ENCODE peak calls at places on chromosomes 4 and X, in eight cellular contexts. Q is glomerular endothelial cell; W is NCI-H2029 treated with DMSO at 0.1 percent for 48 hours; S is RPMI8226; V is activated CD4-positive, alpha-beta T cell treated with anti-CD3 and anti-CD28 coated beads, Interleukin-2, amount 10 ng/mL, durations not matched to agents 7 days and 5 days; I is germinal center; G is astrocyte of the cerebellum; N is stimulated activated CD4-positive, alpha-beta T cell treated with anti-CD3 and anti-CD28 coated beads, Interleukin-4, amount 100 ng/mL, for 24 hours. L is an unnamed sample.
A peak's percentile ranks its signal among the peaks of the same experiment; 100 is the strongest.

GRCh38 chr4:110424144-110424543 is 51.8 kb upstream of the ENPEP start:
- DNase-seq in Q (no peak), W (no peak), V (no peak), S (no peak), I (no peak), N (no peak), G (no peak), L (no peak)

GRCh38 chr4:52241916-52242315 is 190.8 kb downstream of the SPATA18 start:
- DNase-seq in V (no peak), S (no peak), N (no peak), G (no peak), Q (no peak), W (no peak), I (no peak), L (no peak)

GRCh38 chr4:5125326-5125725 is 74.0 kb downstream of the STK32B start:
- DNase-seq in S (no peak), I (no peak), W (no peak), Q (no peak), G (no peak), V (no peak), N (no peak), L (no peak)

GRCh38 chr4:84738622-84739021 is 155.7 kb downstream of the CDS1 start:
- DNase-seq in W (no peak), N (no peak), V (no peak), G (no peak), Q (no peak), I (no peak), S (no peak), L (no peak)

GRCh38 chr4:7043521-7044414 is 596 bp downstream of the TADA2B start:
- DNase-seq in S (peak; percentile 45), V (peak; percentile 63), N (peak; percentile 50), I (peak; percentile 70), W (no peak), G (no peak), Q (no peak), L (peak; percentile 30)

GRCh38 chr4:33606951-33607350 is 2637.4 kb downstream of the ARAP2 start:
- DNase-seq in I (no peak), G (no peak), S (no peak), Q (no peak), N (no peak), V (no peak), W (no peak), L (no peak)

GRCh38 chr4:146643812-146644401 is 5.2 kb downstream of the POU4F2 start:
- DNase-seq in S (no peak), I (no peak), G (peak; percentile 26), N (no peak), V (no peak), Q (no peak), W (no peak), L (no peak)

GRCh38 chrX:144916785-144917184 is 330.5 kb upstream of the SPANXN1 start:
- DNase-seq in N (no peak), Q (no peak), W (no peak), G (no peak), S (no peak), I (no peak), V (no peak), L (no peak)

GRCh38 chr4:169164669-169165415 is 105.9 kb downstream of the SH3RF1 start:
- DNase-seq in V (no peak), G (no peak), S (no peak), N (no peak), W (no peak), I (no peak), Q (no peak), L (no peak)

GRCh38 chrX:149511081-149511480 is 6.0 kb upstream of the IDS start:
- DNase-seq in G (no peak), Q (no peak), I (no peak), S (no peak), W (no peak), N (no peak), V (no peak), L (no peak)

GRCh38 chrX:2676794-2677675 is 14.1 kb upstream of the CD99 start:
- DNase-seq in I (no peak), N (no peak), W (no peak), G (no peak), S (no peak), Q (no peak), V (no peak), L (no peak)

GRCh38 chr4:67935888-67936287 is 27.4 kb downstream of the TMPRSS11A start:
- DNase-seq in W (no peak), Q (no peak), G (no peak), V (no peak), N (no peak), I (no peak), S (peak; percentile 71), L (no peak)

GRCh38 chrX:313546-313945 is 5.0 kb downstream of the GTPBP6 start:
- DNase-seq in S (no peak), W (no peak), V (no peak), N (no peak), Q (no peak), I (no peak), G (no peak), L (no peak)

GRCh38 chr4:77777135-77777777 is 41.9 kb downstream of the CNOT6L start:
- DNase-seq in I (no peak), W (no peak), N (no peak), G (no peak), S (no peak), Q (no peak), V (no peak), L (no peak)

GRCh38 chrX:123920065-123920785 is 41.3 kb upstream of the STAG2 start:
- DNase-seq in I (no peak), G (peak; percentile 80), V (no peak), Q (peak; percentile 14), S (no peak), N (no peak), W (no peak), L (no peak)

GRCh38 chr4:1399508-1400190 is 6.6 kb downstream of the NKX1-1 start:
- DNase-seq in W (no peak), V (no peak), N (no peak), Q (no peak), S (peak; percentile 10), G (no peak), I (no peak), L (no peak)

GRCh38 chr4:185713731-185714130 is 98.3 kb downstream of the SORBS2 start:
- DNase-seq in G (no peak), I (no peak), Q (no peak), S (no peak), N (no peak), V (no peak), W (no peak), L (no peak)

GRCh38 chr4:102598102-102598758 is 97.1 kb downstream of the NFKB1 start:
- DNase-seq in N (no peak), S (no peak), V (peak; percentile 75), Q (no peak), G (no peak), W (no peak), I (no peak), L (no peak)

GRCh38 chr4:7828011-7828720 is 111.5 kb downstream of the AFAP1 start:
- DNase-seq in S (no peak), V (peak; percentile 37), W (peak; percentile 22), I (no peak), Q (no peak), N (peak; percentile 59), G (peak; percentile 99), L (no peak)

GRCh38 chr4:79626102-79626501 is 218.1 kb upstream of the GK2 start:
- DNase-seq in S (no peak), Q (no peak), W (no peak), V (no peak), I (no peak), N (no peak), G (peak; percentile 3), L (no peak)

GRCh38 chr4:5893013-5893580 is at the start of gene CRMP1:
- DNase-seq in V (no peak), I (peak; percentile 10), W (peak; percentile 44), S (no peak), G (no peak), N (no peak), Q (no peak), L (no peak)

GRCh38 chrX:20144491-20144890 is 2.9 kb upstream of the EIF1AX start:
- DNase-seq in N (peak; percentile 7), G (no peak), Q (peak; percentile 45), I (no peak), W (no peak), S (no peak), V (no peak), L (no peak)

GRCh38 chr4:73653695-73654106 is 33.5 kb upstream of the RASSF6 start:
- DNase-seq in W (peak; percentile 82), I (peak; percentile 74), N (no peak), G (peak; percentile 42), S (peak; percentile 65), Q (no peak), V (peak; percentile 20), L (peak; percentile 2)

GRCh38 chr4:2754848-2755820 is 1.0 kb downstream of the TNIP2 start:
- DNase-seq in G (no peak), S (no peak), Q (no peak), V (no peak), N (no peak), I (no peak), W (no peak), L (no peak)

GRCh38 chr4:10457255-10457801 is at the start of gene ZNF518B:
- DNase-seq in S (peak; percentile 73), W (peak; percentile 15), N (peak; percentile 74), Q (no peak), V (peak; percentile 79), G (peak; percentile 15), I (peak; percentile 91), L (peak; percentile 75)

GRCh38 chr4:42568610-42569207 is 88.2 kb downstream of the ATP8A1 start:
- DNase-seq in V (peak; percentile 75), S (peak; percentile 65), N (peak; percentile 70), Q (peak; percentile 29), G (peak; percentile 60), W (peak; percentile 72), I (peak; percentile 59), L (peak; percentile 57)

GRCh38 chr4:42172921-42173320 is 20.5 kb upstream of the BEND4 start:
- DNase-seq in N (no peak), I (no peak), Q (no peak), W (no peak), G (no peak), V (no peak), S (no peak), L (no peak)

GRCh38 chr4:146930673-146931072 is 15.0 kb downstream of the TTC29 start:
- DNase-seq in N (no peak), W (no peak), G (no peak), Q (no peak), S (no peak), V (no peak), I (no peak), L (no peak)

GRCh38 chr4:170109586-170110289 is 20.0 kb upstream of the AADAT start:
- DNase-seq in V (no peak), W (no peak), N (no peak), Q (no peak), S (no peak), G (no peak), I (no peak), L (no peak)

GRCh38 chr4:21366312-21366711 is 582.3 kb downstream of the KCNIP4 start:
- DNase-seq in I (no peak), W (no peak), G (no peak), S (no peak), Q (no peak), N (no peak), V (no peak), L (no peak)

GRCh38 chr4:183349673-183350072 is 27.4 kb upstream of the CLDN24 start:
- DNase-seq in V (no peak), N (no peak), I (no peak), S (no peak), G (no peak), Q (no peak), W (no peak), L (no peak)

GRCh38 chr4:48114396-48114795 is 19.7 kb downstream of the TXK start:
- DNase-seq in I (no peak), G (no peak), Q (no peak), S (no peak), V (no peak), W (no peak), N (no peak), L (no peak)

L was measured in substantia nigra.